ENCODE peak calls at places on chromosomes 12 and 14, in ten cellular contexts. D is aorta; C is adrenal gland; O is HL-60; T is cardiac muscle cell; F is brain microvascular endothelial cell; Z is PC-3; S is fibroblast of lung; E is CD8-positive, alpha-beta T cell; I is right atrium auricular region. X is an unnamed sample.

GRCh38 chr12:100827901-100828520 is 33.4 kb downstream of the ANO4 start:
- DNase-seq in I (no peak), S (peak; percentile 61), T (peak; percentile 60), Z (peak; percentile 63), D (no peak), O (no peak), F (no peak), C (peak; percentile 28), E (no peak), X (peak; percentile 49)

GRCh38 chr14:73945159-73945670 is 4.7 kb downstream of the FAM161B start:
- DNase-seq in D (no peak), Z (no peak), T (no peak), C (no peak), S (no peak), F (no peak), O (no peak), E (no peak), I (no peak), X (no peak)

GRCh38 chr12:42862055-42862454 is 272.5 kb upstream of the PRICKLE1 start:
- DNase-seq in I (no peak), O (no peak), F (peak; percentile 8), Z (peak; percentile 70), S (no peak), D (no peak), T (no peak), C (no peak), E (no peak), X (no peak)

GRCh38 chr14:51616724-51617409 is 34.8 kb upstream of the FRMD6 start:
- DNase-seq in S (peak; percentile 90), C (peak; percentile 82), F (peak; percentile 94), O (no peak), E (no peak), T (no peak), D (no peak), Z (peak; percentile 99), I (no peak), X (peak; percentile 60)

GRCh38 chr14:93986972-93987371 is 10.1 kb upstream of the CCDC197 start:
- DNase-seq in Z (no peak), I (no peak), C (no peak), S (no peak), O (no peak), T (no peak), E (no peak), D (no peak), F (no peak), X (no peak)

GRCh38 chr12:68007023-68007422 is 17.8 kb downstream of the IFNG-AS1 start:
- DNase-seq in E (no peak), T (no peak), S (peak; percentile 14), O (no peak), Z (no peak), F (no peak), I (no peak), D (no peak), C (no peak), X (no peak)

GRCh38 chr14:101068958-101069549 is 165.5 kb upstream of the RTL1 start:
- DNase-seq in E (no peak), Z (no peak), S (no peak), O (no peak), D (peak; percentile 47), I (no peak), F (no peak), T (no peak), C (peak; percentile 15), X (no peak)

GRCh38 chr12:121227294-121227693 is 17.4 kb downstream of the P2RX4 start:
- DNase-seq in E (no peak), F (no peak), C (no peak), Z (peak; percentile 91), D (no peak), O (no peak), T (no peak), S (no peak), I (no peak), X (peak; percentile 86)

GRCh38 chr12:44000309-44000952 is 164.6 kb downstream of the TMEM117 start:
- DNase-seq in C (no peak), O (no peak), T (peak; percentile 74), I (no peak), E (no peak), Z (peak; percentile 80), D (no peak), F (peak; percentile 41), S (peak; percentile 39), X (peak; percentile 66)

GRCh38 chr14:55846852-55847471 is 267.0 kb downstream of the KTN1 start:
- DNase-seq in S (peak; percentile 50), Z (peak; percentile 55), C (peak; percentile 37), I (peak; percentile 68), E (no peak), F (no peak), T (no peak), O (no peak), D (no peak), X (no peak)

GRCh38 chr12:89571481-89572190 is 45.8 kb upstream of the POC1B start:
- DNase-seq in Z (no peak), T (no peak), E (no peak), I (no peak), F (no peak), C (no peak), O (no peak), S (peak; percentile 69), D (no peak), X (no peak)

GRCh38 chr12:102407776-102408486 is 72.4 kb downstream of the IGF1 start:
- DNase-seq in C (no peak), O (no peak), F (peak; percentile 27), D (no peak), T (no peak), S (no peak), E (no peak), Z (no peak), I (no peak), X (no peak)

GRCh38 chr14:60653709-60654161 is 4.5 kb upstream of the SIX1 start:
- DNase-seq in F (no peak), T (no peak), C (no peak), Z (no peak), I (no peak), D (no peak), E (no peak), O (no peak), S (no peak), X (no peak)

GRCh38 chr14:95117937-95118726 is 39.2 kb downstream of the DICER1 start:
- DNase-seq in Z (no peak), D (no peak), S (no peak), E (no peak), F (no peak), O (no peak), C (no peak), T (peak; percentile 34), I (no peak), X (no peak)

GRCh38 chr12:80763874-80764273 is 47.2 kb downstream of the MYF5 start:
- DNase-seq in C (no peak), O (no peak), E (no peak), F (peak; percentile 21), I (no peak), S (peak; percentile 81), Z (peak; percentile 60), D (no peak), T (peak; percentile 61), X (peak; percentile 66)

GRCh38 chr14:81625343-81625742 is 91.7 kb upstream of the SEL1L start:
- DNase-seq in I (no peak), E (no peak), F (no peak), T (peak; percentile 67), Z (peak; percentile 55), C (no peak), O (no peak), S (peak; percentile 2), D (no peak), X (peak; percentile 46)

DNA sequence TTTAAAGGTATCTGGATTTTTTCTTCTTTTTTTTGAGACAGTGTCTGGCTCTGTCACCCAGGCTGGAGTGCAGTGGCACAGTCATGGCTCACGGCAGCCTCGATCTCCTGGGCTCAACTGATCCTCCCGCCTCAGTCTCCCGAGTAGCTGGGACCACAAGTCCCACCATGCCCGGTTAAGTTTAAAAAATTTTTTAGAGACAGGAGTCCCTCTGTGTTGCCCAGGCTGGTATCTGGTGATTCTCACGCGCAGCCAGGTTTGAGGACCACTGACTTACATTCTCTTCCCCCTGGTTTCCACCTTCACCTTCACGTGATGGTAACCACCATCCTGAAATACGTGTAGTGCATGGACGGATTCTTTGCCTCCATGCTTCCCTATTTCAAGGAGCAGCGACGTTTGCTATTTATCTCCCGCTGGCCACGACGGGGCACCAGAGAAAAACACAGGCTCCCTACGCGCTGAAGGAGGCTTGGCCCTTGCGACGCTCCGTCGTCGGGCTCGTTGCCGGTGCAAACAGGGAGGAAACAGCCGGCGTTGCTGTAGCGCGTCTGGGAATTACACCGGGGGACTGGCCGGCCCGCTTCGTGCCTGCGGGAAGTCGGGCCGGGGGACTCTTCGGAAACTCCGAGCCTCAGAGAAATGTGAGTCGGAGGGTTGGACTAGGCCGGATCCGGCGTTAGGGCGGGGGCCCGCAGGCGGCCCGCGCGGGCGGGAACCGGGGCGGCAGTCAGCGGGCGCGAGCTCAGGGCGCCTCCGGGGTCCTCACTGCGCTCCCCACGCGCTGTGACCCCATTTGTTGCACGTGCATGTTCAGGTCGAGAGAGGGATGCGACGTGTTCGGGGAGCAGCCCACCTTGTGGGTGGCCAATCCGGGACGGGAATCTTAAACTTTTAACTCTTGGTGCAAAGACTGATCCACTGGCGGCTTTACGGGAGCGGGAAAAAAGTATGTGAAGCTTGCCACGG is at the start of gene TCHP:
- DNase-seq in C (peak; percentile 85), I (peak; percentile 90), D (peak; percentile 94), S (peak; percentile 90), O (peak; percentile 90), F (peak; percentile 81), Z (peak; percentile 90), T (peak; percentile 90), E (peak; percentile 57), X (peak; percentile 90)
- H3K27me3 ChIP-seq in C (no peaks in the 10 kb centered on the region), I (no peaks in the 10 kb centered on the region), D (no peaks in the 10 kb centered on the region), S (no peaks in the 10 kb centered on the region), O (no peaks in the 10 kb centered on the region), F (no peaks in the 10 kb centered on the region), Z (no peaks in the 10 kb centered on the region), T (no peaks in the 10 kb centered on the region), E (no peaks in the 10 kb centered on the region), X (no peaks in the 10 kb centered on the region)

GRCh38 chr12:40105515-40106201 is at the start of gene SLC2A13:
- DNase-seq in F (peak; percentile 24), D (peak; percentile 92), S (peak; percentile 65), O (peak; percentile 39), C (peak; percentile 77), E (peak; percentile 75), Z (peak; percentile 74), T (peak; percentile 87), I (peak; percentile 73), X (peak; percentile 93)
- H3K27ac ChIP-seq in F (peak within 1 kb of the TSS; percentile 17), D (peak within 1 kb of the TSS; percentile 71), S (peak within 1 kb of the TSS; percentile 58), O (peak within 1 kb of the TSS; percentile 49), C (peak within 1 kb of the TSS; percentile 92), E (peak within 1 kb of the TSS; percentile 55), Z (no peak within 1 kb of the TSS), T (peak within 1 kb of the TSS; percentile 68), I (peak within 1 kb of the TSS; percentile 87), X (peak within 1 kb of the TSS; percentile 75)

DNA sequence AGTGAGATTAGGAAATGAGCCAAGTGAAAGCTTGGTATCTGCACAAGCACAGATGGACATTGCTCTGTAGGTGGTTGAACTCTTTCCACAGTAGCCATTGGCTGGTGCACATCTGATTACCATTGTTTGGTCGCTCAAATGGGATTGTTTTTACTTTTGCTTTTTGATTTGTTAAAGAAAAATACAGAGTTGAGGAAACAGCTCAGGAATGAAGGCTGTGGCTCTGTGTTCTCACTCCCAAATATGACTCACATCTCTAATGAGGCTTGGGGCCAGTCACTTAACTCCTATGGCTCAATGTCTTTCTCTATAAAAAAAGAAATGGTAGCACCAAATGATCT is 241.3 kb downstream of the BMP4 start:
- DNase-seq in I (no peak), T (peak; percentile 1), C (peak; percentile 21), S (peak; percentile 62), Z (peak; percentile 45), O (no peak), D (no peak), F (peak; percentile 46), E (no peak), X (peak; percentile 26)
- H3K4me3 ChIP-seq in I (peak overlapping the region; percentile 12), T (no peak overlapping the region), C (peak overlapping the region; percentile 40), S (peak overlapping the region; percentile 18), Z (peak overlapping the region; percentile 16), O (no peak overlapping the region), D (no peak overlapping the region), F (no peak overlapping the region), E (no peak overlapping the region), X (no peak overlapping the region)

GRCh38 chr14:63286071-63286470 is 32.7 kb downstream of the GPHB5 start:
- DNase-seq in O (no peak), D (no peak), C (no peak), T (no peak), S (no peak), Z (no peak), E (no peak), F (no peak), I (no peak), X (no peak)
- H3K27me3 ChIP-seq in O (peaks cover 12% of the 10 kb centered on the region), D (no peaks in the 10 kb centered on the region), C (no peaks in the 10 kb centered on the region), T (no peaks in the 10 kb centered on the region), S (no peaks in the 10 kb centered on the region), Z (peaks cover 97% of the 10 kb centered on the region), E (no peaks in the 10 kb centered on the region), F (no peaks in the 10 kb centered on the region), I (no peaks in the 10 kb centered on the region), X (no peaks in the 10 kb centered on the region)

X was measured in hepatocyte.